ENCODE peak calls at places on chromosomes 13 and 19, in eight cellular contexts. S, M, R, O, L, B, Z and T are unnamed samples.

GRCh38 chr19:40920300-40921004 is 38.4 kb upstream of the CYP2A7 start:
- DNase-seq in S (no peak), M (no peak), R (no peak), O (no peak), L (no peak), B (no peak), Z (no peak), T (no peak)

GRCh38 chr19:12821761-12822160 is 12.6 kb downstream of the RTBDN start:
- DNase-seq in S (no peak), M (no peak), R (no peak), O (no peak), L (no peak), B (no peak), Z (no peak), T (no peak)

GRCh38 chr13:62920181-62920580 is 1504.5 kb upstream of the PCDH20 start:
- DNase-seq in S (no peak), M (no peak), R (no peak), O (no peak), L (no peak), B (no peak), Z (no peak), T (no peak)

GRCh38 chr19:38686530-38686888 is 39.1 kb downstream of the ACTN4 start:
- DNase-seq in S (no peak), M (no peak), R (no peak), O (no peak), L (no peak), B (no peak), Z (no peak), T (no peak)

GRCh38 chr13:98372886-98373285 is 195.8 kb upstream of the RNF113B start:
- DNase-seq in S (no peak), M (no peak), R (no peak), O (no peak), L (no peak), B (no peak), Z (peak), T (no peak)

GRCh38 chr19:1760020-1760419 is 6.7 kb downstream of the ONECUT3 start:
- DNase-seq in S (no peak), M (no peak), R (no peak), O (no peak), L (no peak), B (no peak), Z (no peak), T (no peak)

GRCh38 chr19:29687244-29687896 is 22.1 kb downstream of the PLEKHF1 start:
- DNase-seq in S (no peak), M (no peak), R (no peak), O (no peak), L (peak), B (no peak), Z (peak), T (no peak)

GRCh38 chr19:12166596-12166995 is 3.7 kb downstream of the ZNF136 start:
- DNase-seq in S (no peak), M (no peak), R (no peak), O (no peak), L (no peak), B (no peak), Z (no peak), T (no peak)

GRCh38 chr13:84658881-84659661 is 776.8 kb upstream of the SLITRK1 start:
- DNase-seq in S (no peak), M (no peak), R (no peak), O (no peak), L (no peak), B (no peak), Z (no peak), T (no peak)